ENCODE peak calls at places on chromosomes 7 and 10, in four cellular contexts. One of them, this sample, is unnamed.

GRCh38 chr10:122199070-122199469 is 72.0 kb upstream of the BTBD16 start:
- DNase-seq in C1 segment of cervical spinal cord: no peak
- DNase-seq in T follicular helper cell: no peak
- DNase-seq in IMR-90: no peak
- DNase-seq in this sample: no peak

GRCh38 chr10:129095980-129096339 is 371.1 kb upstream of the MGMT start:
- DNase-seq in C1 segment of cervical spinal cord: no peak
- DNase-seq in T follicular helper cell: no peak
- DNase-seq in IMR-90: peak
- DNase-seq in this sample: no peak

GRCh38 chr10:62778125-62778524 is 26.4 kb upstream of the ADO start:
- DNase-seq in T follicular helper cell: no peak
- DNase-seq in IMR-90: no peak
- DNase-seq in C1 segment of cervical spinal cord: no peak
- DNase-seq in this sample: no peak

GRCh38 chr10:120327671-120328070 is 129.4 kb upstream of the PLPP4 start:
- DNase-seq in T follicular helper cell: no peak
- DNase-seq in C1 segment of cervical spinal cord: no peak
- DNase-seq in IMR-90: no peak
- DNase-seq in this sample: no peak

GRCh38 chr10:112471878-112472487 is 25.0 kb downstream of the VTI1A start:
- DNase-seq in C1 segment of cervical spinal cord: peak
- DNase-seq in IMR-90: peak
- DNase-seq in T follicular helper cell: no peak
- DNase-seq in this sample: no peak

GRCh38 chr10:98415710-98416077 is 712 bp upstream of the PYROXD2 start:
- DNase-seq in T follicular helper cell: no peak
- DNase-seq in C1 segment of cervical spinal cord: no peak
- DNase-seq in IMR-90: no peak
- DNase-seq in this sample: no peak

GRCh38 chr7:141076377-141076776 is 2.5 kb downstream of the TMEM178B start:
- DNase-seq in T follicular helper cell: no peak
- DNase-seq in IMR-90: no peak
- DNase-seq in C1 segment of cervical spinal cord: peak
- DNase-seq in this sample: no peak

GRCh38 chr7:50502001-50502684 is 52.0 kb upstream of the FIGNL1 start:
- DNase-seq in IMR-90: peak
- DNase-seq in T follicular helper cell: no peak
- DNase-seq in C1 segment of cervical spinal cord: no peak
- DNase-seq in this sample: no peak

GRCh38 chr7:137590686-137591255 is 247.2 kb upstream of the PTN start:
- DNase-seq in IMR-90: no peak
- DNase-seq in C1 segment of cervical spinal cord: peak
- DNase-seq in T follicular helper cell: no peak
- DNase-seq in this sample: no peak

GRCh38 chr10:11148638-11149037 is 131.0 kb downstream of the CELF2 start:
- DNase-seq in C1 segment of cervical spinal cord: no peak
- DNase-seq in IMR-90: no peak
- DNase-seq in T follicular helper cell: no peak
- DNase-seq in this sample: no peak

GRCh38 chr7:22485189-22485588 is 14.8 kb downstream of the STEAP1B start:
- DNase-seq in T follicular helper cell: no peak
- DNase-seq in IMR-90: peak
- DNase-seq in C1 segment of cervical spinal cord: no peak
- DNase-seq in this sample: no peak

GRCh38 chr7:30897770-30898169 is 13.9 kb upstream of the AQP1 start:
- DNase-seq in T follicular helper cell: no peak
- DNase-seq in C1 segment of cervical spinal cord: no peak
- DNase-seq in IMR-90: no peak
- DNase-seq in this sample: no peak

GRCh38 chr7:116885724-116886123 is 23.3 kb downstream of the CAPZA2 start:
- DNase-seq in IMR-90: no peak
- DNase-seq in T follicular helper cell: no peak
- DNase-seq in C1 segment of cervical spinal cord: no peak
- DNase-seq in this sample: no peak

GRCh38 chr7:101589976-101590662 is 39.0 kb downstream of the MYL10 start:
- DNase-seq in IMR-90: no peak
- DNase-seq in T follicular helper cell: no peak
- DNase-seq in C1 segment of cervical spinal cord: no peak
- DNase-seq in this sample: peak

GRCh38 chr7:87628780-87629569 is 777 bp downstream of the RUNDC3B start:
- DNase-seq in T follicular helper cell: peak
- DNase-seq in C1 segment of cervical spinal cord: no peak
- DNase-seq in IMR-90: no peak
- DNase-seq in this sample: peak

GRCh38 chr10:11177926-11178453 is 160.3 kb downstream of the CELF2 start:
- DNase-seq in C1 segment of cervical spinal cord: no peak
- DNase-seq in IMR-90: no peak
- DNase-seq in T follicular helper cell: no peak
- DNase-seq in this sample: no peak

GRCh38 chr10:113047963-113048781 is 98.1 kb downstream of the TCF7L2 start:
- DNase-seq in IMR-90: no peak
- DNase-seq in T follicular helper cell: no peak
- DNase-seq in C1 segment of cervical spinal cord: no peak
- DNase-seq in this sample: no peak

GRCh38 chr7:147586526-147586925 is 1004.0 kb upstream of the C7orf33 start:
- DNase-seq in T follicular helper cell: no peak
- DNase-seq in IMR-90: no peak
- DNase-seq in C1 segment of cervical spinal cord: no peak
- DNase-seq in this sample: no peak

GRCh38 chr10:480928-481551 is 208.4 kb downstream of the DIP2C start:
- DNase-seq in IMR-90: peak
- DNase-seq in C1 segment of cervical spinal cord: no peak
- DNase-seq in T follicular helper cell: no peak
- DNase-seq in this sample: no peak

GRCh38 chr10:104630731-104631130 is 10.4 kb upstream of the SORCS3 start:
- DNase-seq in C1 segment of cervical spinal cord: no peak
- DNase-seq in T follicular helper cell: no peak
- DNase-seq in IMR-90: no peak
- DNase-seq in this sample: no peak

GRCh38 chr10:35523670-35524225 is 81.4 kb upstream of the GJD4 start:
- DNase-seq in IMR-90: no peak
- DNase-seq in C1 segment of cervical spinal cord: no peak
- DNase-seq in T follicular helper cell: no peak
- DNase-seq in this sample: no peak

GRCh38 chr7:98360221-98361124 is 40.4 kb downstream of the BAIAP2L1 start:
- DNase-seq in C1 segment of cervical spinal cord: no peak
- DNase-seq in T follicular helper cell: no peak
- DNase-seq in IMR-90: no peak
- DNase-seq in this sample: no peak

GRCh38 chr10:108597031-108597430 is 1326.3 kb downstream of the XPNPEP1 start:
- DNase-seq in IMR-90: no peak
- DNase-seq in T follicular helper cell: no peak
- DNase-seq in C1 segment of cervical spinal cord: no peak
- DNase-seq in this sample: no peak

GRCh38 chr10:58698777-58699356 is 186.2 kb downstream of the BICC1 start:
- DNase-seq in IMR-90: no peak
- DNase-seq in C1 segment of cervical spinal cord: no peak
- DNase-seq in T follicular helper cell: no peak
- DNase-seq in this sample: no peak

GRCh38 chr10:46285300-46285699 is 1.5 kb upstream of the ANTXRL start:
- DNase-seq in IMR-90: no peak
- DNase-seq in C1 segment of cervical spinal cord: no peak
- DNase-seq in T follicular helper cell: no peak
- DNase-seq in this sample: no peak

GRCh38 chr7:46279290-46279689 is 358.2 kb upstream of the IGFBP3 start:
- DNase-seq in C1 segment of cervical spinal cord: no peak
- DNase-seq in T follicular helper cell: no peak
- DNase-seq in IMR-90: no peak
- DNase-seq in this sample: no peak

GRCh38 chr7:119175916-119176627 is 951.6 kb downstream of the ANKRD7 start:
- DNase-seq in IMR-90: peak
- DNase-seq in T follicular helper cell: no peak
- DNase-seq in C1 segment of cervical spinal cord: peak
- DNase-seq in this sample: no peak

GRCh38 chr10:99834410-99834809 is 52.0 kb downstream of the ABCC2 start:
- DNase-seq in T follicular helper cell: no peak
- DNase-seq in IMR-90: peak
- DNase-seq in C1 segment of cervical spinal cord: no peak
- DNase-seq in this sample: no peak

GRCh38 chr10:50248598-50248997 is 2.7 kb downstream of the ASAH2 start:
- DNase-seq in IMR-90: no peak
- DNase-seq in C1 segment of cervical spinal cord: no peak
- DNase-seq in T follicular helper cell: no peak
- DNase-seq in this sample: no peak

GRCh38 chr7:29343379-29343778 is 148.8 kb downstream of the CHN2 start:
- DNase-seq in C1 segment of cervical spinal cord: no peak
- DNase-seq in IMR-90: no peak
- DNase-seq in T follicular helper cell: no peak
- DNase-seq in this sample: no peak

GRCh38 chr10:101833466-101833865 is 10.1 kb downstream of the KCNIP2 start:
- DNase-seq in C1 segment of cervical spinal cord: no peak
- DNase-seq in IMR-90: no peak
- DNase-seq in T follicular helper cell: no peak
- DNase-seq in this sample: no peak

GRCh38 chr10:97904576-97904975 is 54.9 kb downstream of the GOLGA7B start:
- DNase-seq in C1 segment of cervical spinal cord: no peak
- DNase-seq in T follicular helper cell: no peak
- DNase-seq in IMR-90: no peak
- DNase-seq in this sample: no peak

GRCh38 chr7:18700147-18700546 is 204.6 kb downstream of the HDAC9 start:
- DNase-seq in T follicular helper cell: no peak
- DNase-seq in C1 segment of cervical spinal cord: no peak
- DNase-seq in IMR-90: no peak
- DNase-seq in this sample: no peak

GRCh38 chr10:89235073-89235798 is 16.3 kb downstream of the LIPA start:
- DNase-seq in IMR-90: no peak
- DNase-seq in T follicular helper cell: no peak
- DNase-seq in C1 segment of cervical spinal cord: peak
- DNase-seq in this sample: peak

GRCh38 chr7:64463636-64464375 is 99.1 kb downstream of the ZNF680 start:
- DNase-seq in T follicular helper cell: no peak
- DNase-seq in IMR-90: peak
- DNase-seq in C1 segment of cervical spinal cord: peak
- DNase-seq in this sample: peak